ENCODE peak calls at places on chromosome 2, in nine cellular contexts. K is HCT116, Q is pancreas, F is kidney epithelial cell, Y is tibial artery, U is prostate gland, J is fibroblast of lung, L is stomach, T is neural progenitor cell. O is an unnamed sample. For H3K36me3, the result is how much of the 10 kb centered on the place peaks cover.

GRCh38 chr2:148253716-148254115 is 232.8 kb downstream of the MBD5 start:
- DNase-seq in Y (no peak), K (peak), J (peak), L (no peak), F (no peak), T (no peak), Q (no peak), U (no peak), O (no peak)

GRCh38 chr2:181458881-181459280 is 1.7 kb downstream of the ITGA4 start:
- DNase-seq in J (no peak), T (no peak), Y (no peak), K (no peak), Q (no peak), F (no peak), L (no peak), U (no peak), O (no peak)

GRCh38 chr2:10395893-10396292 is 52.2 kb downstream of the ODC1 start:
- DNase-seq in L (peak), T (no peak), Y (no peak), J (no peak), U (no peak), K (no peak), F (no peak), Q (no peak), O (peak)

GRCh38 chr2:203808041-203808750 is 59.4 kb upstream of the CTLA4 start:
- DNase-seq in J (peak), U (no peak), K (no peak), L (no peak), T (peak), Q (no peak), F (peak), Y (no peak), O (no peak)

GRCh38 chr2:64491426-64491825 is 32.7 kb upstream of the AFTPH start:
- DNase-seq in T (no peak), U (no peak), J (peak), Y (no peak), Q (no peak), F (no peak), K (no peak), L (no peak), O (no peak)

GRCh38 chr2:160242863-160243552 is 42.9 kb upstream of the ITGB6 start:
- DNase-seq in K (no peak), T (no peak), F (no peak), Y (no peak), J (no peak), Q (no peak), U (no peak), L (no peak), O (no peak)

GRCh38 chr2:61911510-61911909 is 6.0 kb downstream of the COMMD1 start:
- DNase-seq in Y (no peak), L (no peak), F (no peak), T (no peak), K (no peak), U (no peak), Q (no peak), J (no peak), O (no peak)

GRCh38 chr2:47032773-47033101 is 117.1 kb upstream of the MCFD2 start:
- DNase-seq in F (no peak), Q (no peak), U (no peak), L (no peak), K (no peak), T (no peak), Y (no peak), J (no peak), O (no peak)

GRCh38 chr2:164164602-164165001 is 428.8 kb upstream of the FIGN start:
- DNase-seq in J (no peak), T (no peak), Q (no peak), Y (no peak), F (no peak), L (no peak), U (no peak), K (no peak), O (peak)

GRCh38 chr2:167933097-167933814 is 314.1 kb downstream of the STK39 start:
- DNase-seq in L (no peak), Q (no peak), F (no peak), K (no peak), J (no peak), U (no peak), T (no peak), Y (no peak), O (no peak)

GRCh38 chr2:126748929-126749518 is 93.1 kb downstream of the GYPC start:
- DNase-seq in T (no peak), Q (no peak), Y (no peak), J (no peak), K (no peak), L (no peak), F (no peak), U (no peak), O (no peak)

GRCh38 chr2:158716921-158717320 is 78.2 kb upstream of the DAPL1 start:
- DNase-seq in F (no peak), T (peak), L (no peak), K (no peak), Q (no peak), U (no peak), Y (no peak), J (no peak), O (no peak)

GRCh38 chr2:203824653-203825052 is 42.9 kb upstream of the CTLA4 start:
- DNase-seq in U (no peak), F (no peak), Q (no peak), K (no peak), T (no peak), Y (no peak), L (no peak), J (no peak), O (no peak)

GRCh38 chr2:20223345-20224190 is 1.4 kb downstream of the SDC1 start:
- DNase-seq in J (peak), L (peak), T (peak), F (no peak), Q (peak), Y (no peak), K (no peak), U (no peak), O (peak)

GRCh38 chr2:73987109-73987947 is 2.6 kb downstream of the TET3 start:
- DNase-seq in Y (no peak), K (no peak), T (peak), L (peak), J (peak), F (no peak), Q (no peak), U (peak), O (peak)

GRCh38 chr2:142286618-142287017 is 155.8 kb upstream of the LRP1B start:
- DNase-seq in Q (no peak), L (no peak), F (no peak), T (peak), K (peak), Y (no peak), J (no peak), U (no peak), O (no peak)

GRCh38 chr2:110149330-110150220 is 34.0 kb upstream of the MALL start:
- DNase-seq in T (no peak), L (no peak), F (no peak), J (peak), U (no peak), Y (no peak), Q (no peak), K (peak), O (no peak)

GRCh38 chr2:160703648-160704585 is 210.3 kb upstream of the RBMS1 start:
- DNase-seq in J (no peak), Q (no peak), F (no peak), K (no peak), Y (peak), U (no peak), T (peak), L (no peak), O (peak)

GRCh38 chr2:98911126-98911375 is 25.0 kb downstream of the CRACDL start:
- DNase-seq in L (no peak), F (no peak), J (no peak), Q (no peak), K (no peak), U (no peak), Y (no peak), T (no peak), O (peak)

GRCh38 chr2:114006460-114006859 is 116.6 kb downstream of the ACTR3 start:
- DNase-seq in Y (no peak), L (no peak), F (no peak), T (no peak), Q (no peak), K (no peak), J (no peak), U (no peak), O (no peak)

GRCh38 chr2:104733544-104733943 is 120.4 kb upstream of the POU3F3 start:
- DNase-seq in Y (no peak), J (no peak), K (peak), Q (no peak), F (no peak), T (peak), L (no peak), U (no peak), O (no peak)

GRCh38 chr2:196639180-196640030 is at the start of gene CCDC150:
- DNase-seq in K (peak), Q (peak), Y (peak), J (peak), F (peak), U (peak), L (peak), T (peak), O (peak)

GRCh38 chr2:75614062-75614710 is 32.4 kb upstream of the MRPL19 start:
- DNase-seq in T (no peak), J (no peak), U (no peak), L (no peak), K (no peak), Q (no peak), Y (no peak), F (no peak), O (no peak)

GRCh38 chr2:148640767-148641166 is 3.8 kb upstream of the EPC2 start:
- DNase-seq in J (peak), U (no peak), L (no peak), Q (no peak), F (no peak), T (peak), Y (no peak), K (no peak), O (no peak)

GRCh38 chr2:165793779-165794519 is at the start of gene GALNT3:
- DNase-seq in L (peak), K (peak), J (no peak), U (peak), Q (peak), F (no peak), T (peak), Y (no peak), O (peak)

GRCh38 chr2:232309592-232309991 is 69.0 kb upstream of the ALPP start:
- DNase-seq in Y (no peak), K (no peak), F (no peak), T (no peak), Q (no peak), U (no peak), J (no peak), L (no peak), O (no peak)

GRCh38 chr2:104945211-104945610 is 91.3 kb downstream of the POU3F3 start:
- DNase-seq in U (no peak), F (no peak), K (no peak), Y (no peak), Q (no peak), L (no peak), J (no peak), T (no peak), O (no peak)

GRCh38 chr2:182242561-182242960 is 184.3 kb downstream of the PDE1A start:
- DNase-seq in Q (no peak), F (no peak), U (no peak), Y (no peak), J (no peak), L (no peak), T (peak), K (no peak), O (no peak)

GRCh38 chr2:80238692-80239469 is 65.7 kb downstream of the LRRTM1 start:
- DNase-seq in K (peak), U (no peak), Y (no peak), Q (no peak), T (peak), L (peak), J (peak), F (no peak), O (no peak)

GRCh38 chr2:45816273-45816672 is 164.8 kb downstream of the PRKCE start:
- DNase-seq in U (peak), J (peak), Q (no peak), K (no peak), L (peak), Y (peak), F (no peak), T (no peak), O (no peak)

GRCh38 chr2:69201243-69201642 is 185.8 kb downstream of the GFPT1 start:
- DNase-seq in J (no peak), T (no peak), L (no peak), Y (no peak), U (no peak), K (no peak), Q (no peak), F (no peak), O (no peak)
- H3K36me3 ChIP-seq in J (under half), T (under half), L (under half), Y (under half), U (under half), K (under half), Q (under half), F (under half), O (under half)

GRCh38 chr2:241218131-241219029 is 29.9 kb downstream of the ANO7 start:
- DNase-seq in U (no peak), Q (peak), L (peak), F (no peak), Y (no peak), K (no peak), T (peak), J (no peak), O (peak)
- TF ChIP-seq CTCF in U (no peak), Q (no peak), L (no peak), F (peak), Y (no peak), K (no peak), T (peak), J (peak), O (no peak)

DNA sequence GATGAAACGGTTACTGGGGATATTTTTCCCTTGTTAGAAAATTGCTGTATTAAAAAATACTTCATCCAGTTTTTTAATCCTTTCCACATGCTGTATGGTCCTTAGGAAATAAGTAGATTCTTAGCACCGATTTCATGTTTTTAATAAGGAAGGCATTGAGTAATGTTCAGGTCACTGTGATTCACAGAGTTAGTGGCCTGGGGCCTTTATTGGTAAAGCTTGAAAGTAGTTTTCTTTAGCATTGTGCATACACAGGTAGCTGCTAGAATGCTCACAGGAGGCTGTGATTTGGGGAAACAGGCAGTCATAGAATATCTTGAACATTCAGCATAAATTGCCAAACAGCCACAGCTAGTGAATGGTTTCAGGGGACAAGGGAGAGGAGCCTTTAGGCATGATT is 79.8 kb downstream of the XRCC5 start:
- DNase-seq in J (no peak), T (no peak), U (no peak), F (no peak), K (no peak), L (no peak), Q (no peak), Y (no peak), O (no peak)
- H3K36me3 ChIP-seq in J (under half), T (under half), U (under half), F (under half), K (under half), L (under half), Q (under half), Y (under half), O (under half)

GRCh38 chr2:33412920-33413319 is 63.5 kb upstream of the RASGRP3 start:
- DNase-seq in K (peak), J (peak), L (no peak), Y (no peak), U (no peak), F (no peak), T (peak), Q (no peak), O (no peak)
- TF ChIP-seq CTCF in K (peak), J (peak), L (no peak), Y (no peak), U (no peak), F (peak), T (peak), Q (no peak), O (peak)

GRCh38 chr2:58032016-58032750 is 14.4 kb upstream of the VRK2 start:
- DNase-seq in K (no peak), F (no peak), T (no peak), Q (no peak), J (no peak), U (no peak), Y (no peak), L (no peak), O (no peak)

GRCh38 chr2:58030789-58031188 is 15.8 kb upstream of the VRK2 start:
- DNase-seq in U (no peak), K (no peak), J (no peak), F (no peak), Y (no peak), L (no peak), Q (no peak), T (no peak), O (no peak)

GRCh38 chr2:58033530-58033929 is 13.1 kb upstream of the VRK2 start:
- DNase-seq in F (no peak), J (no peak), Q (no peak), U (no peak), Y (no peak), L (no peak), K (no peak), T (no peak), O (no peak)

GRCh38 chr2:58035352-58035751 is 11.3 kb upstream of the VRK2 start:
- DNase-seq in L (no peak), F (no peak), K (no peak), U (no peak), T (no peak), Y (no peak), Q (no peak), J (no peak), O (no peak)

DNA sequence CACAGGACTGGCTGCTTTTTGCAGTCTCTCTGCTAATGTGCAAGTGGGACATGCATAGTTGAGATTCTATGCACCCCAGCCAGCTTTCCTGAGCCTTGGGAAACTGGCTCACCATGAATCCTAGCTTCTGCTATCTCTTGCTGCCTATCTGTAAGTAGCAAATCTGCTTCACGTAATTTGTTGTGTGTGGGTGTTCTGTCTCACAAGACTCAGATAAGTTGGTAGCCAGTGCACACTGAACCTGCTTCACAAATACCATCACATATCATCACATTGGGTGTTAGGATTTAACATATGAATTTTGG is 13.9 kb upstream of the VRK2 start:
- DNase-seq in L (no peak), F (no peak), K (no peak), U (no peak), J (no peak), T (no peak), Q (no peak), Y (no peak), O (no peak)
- H3K36me3 ChIP-seq in L (under half), F (under half), K (under half), U (under half), J (under half), T (under half), Q (under half), Y (under half), O (under half)

GRCh38 chr2:212153923-212154322 is 384.7 kb downstream of the ERBB4 start:
- DNase-seq in Y (no peak), K (no peak), F (no peak), U (no peak), T (no peak), L (no peak), J (no peak), Q (no peak), O (no peak)

GRCh38 chr2:212145111-212145510 is 393.5 kb downstream of the ERBB4 start:
- DNase-seq in Y (no peak), T (no peak), F (no peak), L (no peak), J (peak), K (no peak), Q (no peak), U (no peak), O (no peak)

GRCh38 chr2:212142616-212143015 is 396.0 kb downstream of the ERBB4 start:
- DNase-seq in F (no peak), J (no peak), U (no peak), Y (no peak), T (no peak), Q (no peak), L (no peak), K (no peak), O (no peak)

DNA sequence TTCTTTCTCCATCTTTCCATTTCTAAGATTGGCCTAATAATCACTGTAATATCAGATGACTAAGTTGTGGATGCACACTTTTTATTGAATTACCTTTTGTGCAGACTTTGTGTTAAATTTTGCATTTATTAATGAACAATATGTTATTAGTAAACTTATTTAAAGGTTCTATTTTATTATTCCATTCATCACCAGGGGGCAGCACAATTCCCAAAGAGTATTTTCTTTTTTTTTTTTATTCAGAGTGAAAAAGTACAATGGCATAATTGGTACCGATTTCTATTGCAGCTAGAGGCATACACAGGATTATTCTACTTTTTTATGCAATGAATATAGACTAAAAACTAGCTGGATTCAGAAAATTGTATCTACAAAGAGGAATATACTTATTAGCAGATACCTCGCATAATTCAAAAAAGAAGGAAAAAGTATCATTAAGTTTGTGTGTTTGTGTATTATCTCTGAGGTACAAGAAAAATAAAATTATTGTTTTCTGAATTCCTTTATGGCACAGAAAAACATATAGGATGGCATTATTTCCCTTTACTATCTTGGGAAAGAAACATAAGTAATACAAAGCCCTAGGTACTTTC is 390.6 kb downstream of the ERBB4 start:
- DNase-seq in K (no peak), Q (no peak), F (no peak), T (peak), Y (no peak), J (peak), U (no peak), L (no peak), O (no peak)
- TF ChIP-seq CTCF in K (peak), Q (peak), F (peak), T (peak), Y (no peak), J (peak), U (no peak), L (peak), O (peak)

DNA sequence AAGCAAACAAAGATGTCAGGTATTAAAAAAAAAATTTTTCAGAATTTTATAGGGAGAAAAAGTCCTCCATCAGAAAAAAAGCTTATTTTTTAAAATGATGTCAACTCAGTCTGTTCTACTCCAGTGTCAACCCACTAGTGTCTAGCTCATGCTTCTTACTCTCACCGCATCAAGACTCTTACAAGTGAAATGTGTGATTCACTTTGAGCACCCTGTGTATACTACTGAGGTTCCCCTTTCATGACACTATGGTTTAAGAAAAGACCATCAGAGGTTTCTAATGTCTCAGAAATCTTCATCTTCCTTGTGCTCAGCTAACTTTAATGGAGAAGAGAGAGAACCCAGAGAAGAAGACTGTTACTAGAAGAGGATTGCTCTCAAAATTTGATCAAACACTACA is 43.4 kb downstream of the FEZ2 start:
- DNase-seq in T (no peak), K (no peak), J (no peak), Q (no peak), F (no peak), Y (no peak), U (no peak), L (no peak), O (no peak)
- H3K36me3 ChIP-seq in T (under half), K (under half), J (under half), Q (under half), F (under half), Y (under half), U (under half), L (half or more), O (half or more)

GRCh38 chr2:16656087-16656486 is 9.5 kb downstream of the CYRIA start:
- DNase-seq in J (no peak), Q (no peak), U (no peak), L (no peak), T (peak), Y (no peak), F (no peak), K (no peak), O (no peak)
- TF ChIP-seq CTCF in J (no peak), Q (no peak), U (no peak), L (no peak), T (no peak), Y (no peak), F (no peak), K (no peak), O (no peak)